ENCODE peak calls at places on chromosomes 3 and 15, in five cellular contexts. H is A549, X is HepG2, I is K562, V is GM12878. D is an unnamed sample.
A peak's percentile ranks its signal among the peaks of the same experiment; 100 is the strongest.

GRCh38 chr3:36969540-36970432 is 23.1 kb downstream of the EPM2AIP1 start:
- DNase-seq in H (no peak), X (peak; percentile 73), I (peak; percentile 99), V (peak; percentile 80), D (no peak)

GRCh38 chr3:19931180-19931692 is 2.8 kb downstream of the EFHB start:
- DNase-seq in H (no peak), X (no peak), I (peak; percentile 59), V (peak; percentile 79), D (no peak)

GRCh38 chr3:10353160-10353559 is 32.2 kb upstream of the SEC13 start:
- DNase-seq in H (no peak), X (no peak), I (no peak), V (no peak), D (no peak)

GRCh38 chr3:120470870-120471269 is 20.1 kb upstream of the FSTL1 start:
- DNase-seq in H (no peak), X (no peak), I (no peak), V (no peak), D (no peak)

GRCh38 chr3:161137260-161137659 is 32.1 kb upstream of the B3GALNT1 start:
- DNase-seq in H (no peak), X (no peak), I (no peak), V (no peak), D (no peak)

GRCh38 chr15:78761020-78761419 is 50.2 kb downstream of the ADAMTS7 start:
- DNase-seq in H (no peak), X (no peak), I (no peak), V (no peak), D (peak; percentile 6)

GRCh38 chr3:141930801-141931200 is 54.4 kb downstream of the ATP1B3 start:
- DNase-seq in H (no peak), X (no peak), I (no peak), V (no peak), D (no peak)

GRCh38 chr3:79729096-79729495 is 38.7 kb downstream of the ROBO1 start:
- DNase-seq in H (no peak), X (no peak), I (no peak), V (no peak), D (no peak)

GRCh38 chr3:170868577-170869239 is 1.3 kb downstream of the RPL22L1 start:
- DNase-seq in H (no peak), X (no peak), I (peak; percentile 39), V (no peak), D (no peak)

GRCh38 chr3:45137656-45138181 is 8.5 kb downstream of the CDCP1 start:
- DNase-seq in H (no peak), X (no peak), I (peak; percentile 93), V (no peak), D (no peak)

GRCh38 chr15:85382942-85383341 is 2.5 kb downstream of the AKAP13 start:
- DNase-seq in H (no peak), X (no peak), I (no peak), V (no peak), D (no peak)

GRCh38 chr15:67091073-67091965 is 25.9 kb downstream of the SMAD3 start:
- DNase-seq in H (peak; percentile 85), X (no peak), I (peak; percentile 98), V (peak; percentile 80), D (no peak)

GRCh38 chr3:114545196-114545595 is 251.4 kb downstream of the TIGIT start:
- DNase-seq in H (no peak), X (peak; percentile 10), I (no peak), V (no peak), D (no peak)

GRCh38 chr3:169562988-169563774 is 100.3 kb downstream of the MECOM start:
- DNase-seq in H (no peak), X (no peak), I (no peak), V (no peak), D (no peak)

GRCh38 chr3:169563775-169564059 is 99.8 kb downstream of the MECOM start:
- DNase-seq in H (no peak), X (no peak), I (no peak), V (no peak), D (no peak)

DNA sequence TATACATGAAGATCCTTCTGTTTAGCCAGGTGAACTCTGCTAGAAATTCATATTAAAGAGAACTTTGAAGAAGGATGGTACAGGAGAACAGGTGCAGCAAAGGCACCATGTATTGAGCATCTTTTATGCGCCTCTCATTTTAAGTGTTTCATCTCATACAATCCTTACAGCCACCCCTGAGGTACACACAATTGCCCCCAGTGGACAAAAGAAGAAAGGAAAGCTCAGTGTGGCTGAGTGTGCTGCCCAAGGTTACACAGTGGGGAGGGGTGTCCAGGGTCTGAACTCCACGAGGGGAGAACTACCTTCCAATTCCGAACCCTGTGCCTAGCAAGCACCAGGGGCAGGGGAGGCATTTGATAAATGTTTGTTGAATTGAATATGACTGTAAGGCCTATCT is 98.6 kb downstream of the MECOM start:
- DNase-seq in H (peak; percentile 11), X (no peak), I (no peak), V (no peak), D (no peak)
- TF ChIP-seq CTCF in H (no peak), X (no peak), I (peak; percentile 38), V (peak; percentile 38), D (no peak)

GRCh38 chr15:33675246-33675645 is 293.1 kb upstream of the CHRM5 start:
- DNase-seq in H (peak; percentile 36), X (no peak), I (peak; percentile 49), V (no peak), D (no peak)
- TF ChIP-seq ESRRA in H (no peak), X (no peak), I (no peak), V (no peak), D (no peak)

GRCh38 chr3:14915636-14916222 is 31.7 kb upstream of the NR2C2 start:
- DNase-seq in H (no peak), X (no peak), I (no peak), V (no peak), D (no peak)
- TF ChIP-seq CTCF in H (no peak), X (peak; percentile 63), I (peak; percentile 53), V (no peak), D (no peak)

GRCh38 chr3:13518516-13519351 is 30.2 kb upstream of the FBLN2 start:
- DNase-seq in H (no peak), X (no peak), I (no peak), V (no peak), D (no peak)
- TF ChIP-seq ESRRA in H (no peak), X (no peak), I (no peak), V (no peak), D (no peak)

DNA sequence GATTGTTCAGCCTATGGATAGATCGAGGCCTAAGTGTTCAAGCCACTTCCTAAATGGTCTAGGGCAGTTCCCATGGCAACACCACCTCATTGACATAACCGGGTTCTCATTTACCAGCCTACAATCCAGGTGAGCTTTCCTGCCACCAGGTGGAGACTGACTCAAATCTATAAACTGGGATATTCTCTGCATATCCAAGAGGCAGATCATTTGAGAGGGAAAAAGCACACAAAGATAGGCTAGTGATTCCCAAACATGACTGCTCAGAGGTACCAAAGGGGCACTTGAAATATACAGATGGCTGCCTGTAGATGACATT is 141.3 kb upstream of the PROK2 start:
- DNase-seq in H (peak; percentile 17), X (peak; percentile 39), I (peak; percentile 20), V (no peak), D (peak; percentile 70)
- TF ChIP-seq CTCF in H (peak; percentile 30), X (peak; percentile 58), I (no peak), V (peak; percentile 53), D (peak; percentile 46)

GRCh38 chr15:58342508-58342907 is 89.3 kb upstream of the LIPC start:
- DNase-seq in H (no peak), X (no peak), I (no peak), V (no peak), D (no peak)
- TF ChIP-seq ESRRA in H (no peak), X (no peak), I (no peak), V (no peak), D (no peak)

DNA sequence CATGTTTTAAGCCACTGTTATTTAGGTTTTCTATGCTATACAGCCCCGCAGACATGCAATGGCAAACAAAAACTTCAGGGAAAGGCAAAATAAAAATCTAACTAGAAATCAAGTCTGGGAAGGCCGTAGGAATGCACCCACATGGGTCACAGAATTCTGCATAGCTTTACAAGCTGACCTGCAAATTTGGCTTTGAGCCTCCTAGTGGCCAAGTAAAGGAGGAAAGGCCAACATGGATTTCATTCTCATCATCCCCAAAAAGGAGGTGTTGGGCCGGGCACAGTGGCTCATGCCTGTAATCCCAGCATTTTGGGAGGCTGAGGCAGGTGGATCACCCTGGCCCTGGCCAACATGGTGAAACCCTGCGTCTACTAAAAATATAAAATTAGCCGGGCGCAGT is 124.3 kb downstream of the FBLN2 start:
- DNase-seq in H (peak; percentile 50), X (no peak), I (no peak), V (no peak), D (no peak)
- TF ChIP-seq CTCF in H (peak; percentile 8), X (peak; percentile 27), I (peak; percentile 62), V (peak; percentile 37), D (peak; percentile 27)